ENCODE peak calls at places on chromosomes 16 and 17, in five cellular contexts. Z is H9, T is mesenchymal stem cell, E is H1, Q is trophoblast cell. A is an unnamed sample.

GRCh38 chr16:29806096-29806579 is at the start of gene MAZ:
- DNase-seq in T (no peak), Z (no peak), E (no peak), Q (no peak), A (no peak)

GRCh38 chr16:22684282-22685161 is 129.4 kb upstream of the HS3ST2 start:
- DNase-seq in T (no peak), Q (no peak), Z (no peak), E (no peak), A (no peak)

GRCh38 chr17:36532435-36532975 is 2.2 kb downstream of the MYO19 start:
- DNase-seq in T (no peak), Q (no peak), E (no peak), Z (no peak), A (no peak)

GRCh38 chr17:75227729-75228128 is 22.2 kb downstream of the NUP85 start:
- DNase-seq in T (no peak), Z (no peak), Q (no peak), E (no peak), A (no peak)

GRCh38 chr16:399278-400019 is 2.2 kb upstream of the DECR2 start:
- DNase-seq in Q (no peak), Z (no peak), T (no peak), E (no peak), A (no peak)

GRCh38 chr17:79790805-79791353 is 6.0 kb downstream of the CBX8 start:
- DNase-seq in Q (no peak), E (no peak), Z (no peak), T (no peak), A (no peak)

GRCh38 chr17:34647511-34647910 is 68.1 kb downstream of the TMEM132E start:
- DNase-seq in E (no peak), T (no peak), Q (no peak), Z (no peak), A (no peak)

GRCh38 chr16:48385272-48385953 is at the start of gene SIAH1:
- DNase-seq in Q (peak), E (peak), Z (peak), T (peak), A (peak)

GRCh38 chr16:86096850-86097249 is 197.9 kb downstream of the IRF8 start:
- DNase-seq in T (no peak), Z (no peak), Q (no peak), E (no peak), A (no peak)

GRCh38 chr17:82754297-82755208 is 2.7 kb downstream of the TBCD start:
- DNase-seq in Q (no peak), T (no peak), Z (peak), E (peak), A (peak)

GRCh38 chr17:78797213-78797612 is 15.1 kb upstream of the CYTH1 start:
- DNase-seq in T (no peak), E (no peak), Z (no peak), Q (no peak), A (no peak)

GRCh38 chr16:4081577-4082021 is 34.6 kb downstream of the ADCY9 start:
- DNase-seq in Q (no peak), Z (no peak), E (no peak), T (no peak), A (no peak)

GRCh38 chr17:21199311-21199710 is 14.7 kb downstream of the TMEM11 start:
- DNase-seq in E (peak), T (peak), Q (peak), Z (peak), A (no peak)

GRCh38 chr16:51596247-51596646 is 445.2 kb upstream of the SALL1 start:
- DNase-seq in E (no peak), Q (no peak), T (no peak), Z (no peak), A (no peak)

GRCh38 chr16:9351841-9352434 is 260.5 kb downstream of the HAPSTR1 start:
- DNase-seq in E (no peak), T (no peak), Q (no peak), Z (peak), A (no peak)
- H2BK12ac ChIP-seq in E (no peak), T (no peak), Q (no peak), Z (no peak), A (no peak)

DNA sequence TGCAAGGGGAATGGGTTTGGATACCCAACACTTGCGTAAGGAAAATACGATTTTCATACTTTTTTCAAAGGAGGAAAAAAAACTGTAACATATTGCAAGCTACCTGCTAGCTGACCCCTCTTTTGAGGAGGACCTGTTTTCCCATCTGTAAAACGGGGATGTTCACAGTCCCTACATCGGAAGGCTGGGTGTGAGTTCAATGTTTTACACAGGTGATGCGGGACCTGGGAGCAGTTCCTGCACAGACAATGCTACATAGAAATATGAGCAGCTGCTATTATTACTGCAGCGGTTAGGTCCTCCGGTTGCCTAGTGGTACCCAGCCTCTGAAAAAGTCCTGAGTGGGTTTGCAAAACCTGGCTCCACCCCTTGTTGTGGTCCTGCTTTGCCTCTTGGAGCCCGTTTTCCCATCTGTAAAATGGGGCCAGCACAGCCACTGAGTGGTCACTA is 3.5 kb downstream of the SOCS1 start:
- DNase-seq in Q (no peak), T (no peak), Z (no peak), E (no peak), A (no peak)
- H2BK5ac ChIP-seq in Q (no peak), T (no peak), Z (no peak), E (no peak), A (no peak)

GRCh38 chr17:13918247-13918646 is 151.1 kb upstream of the COX10 start:
- DNase-seq in E (no peak), Q (no peak), T (no peak), Z (no peak), A (no peak)
- H2BK12ac ChIP-seq in E (no peak), Q (no peak), T (no peak), Z (no peak), A (no peak)

GRCh38 chr16:84761448-84762368 is 58.1 kb upstream of the CRISPLD2 start:
- DNase-seq in Z (no peak), Q (no peak), E (no peak), T (peak), A (no peak)
- H2BK5ac ChIP-seq in Z (no peak), Q (no peak), E (no peak), T (no peak), A (no peak)

DNA sequence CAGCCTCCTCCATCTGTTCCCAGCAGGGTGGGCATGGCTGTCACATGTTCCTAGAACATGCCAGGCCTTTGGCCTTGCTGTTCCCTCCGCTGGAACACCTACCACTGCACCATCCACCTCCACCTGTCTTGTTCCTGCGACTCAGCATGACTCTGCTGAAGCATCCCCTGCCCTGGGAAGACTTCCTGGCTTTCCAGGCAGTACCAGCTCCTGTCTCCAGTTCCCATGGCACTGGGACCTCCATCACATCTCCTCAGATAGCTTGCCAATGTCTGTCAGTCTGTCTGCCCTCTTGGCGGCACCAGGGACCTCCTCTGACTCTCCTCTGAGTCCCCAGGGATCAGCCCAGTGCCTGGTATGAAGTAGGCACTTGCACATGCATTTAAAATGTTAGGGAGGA is 15.7 kb downstream of the PDP2 start:
- DNase-seq in Z (no peak), E (no peak), T (no peak), Q (no peak), A (no peak)
- H2BK12ac ChIP-seq in Z (no peak), E (no peak), T (peak), Q (no peak), A (no peak)

DNA sequence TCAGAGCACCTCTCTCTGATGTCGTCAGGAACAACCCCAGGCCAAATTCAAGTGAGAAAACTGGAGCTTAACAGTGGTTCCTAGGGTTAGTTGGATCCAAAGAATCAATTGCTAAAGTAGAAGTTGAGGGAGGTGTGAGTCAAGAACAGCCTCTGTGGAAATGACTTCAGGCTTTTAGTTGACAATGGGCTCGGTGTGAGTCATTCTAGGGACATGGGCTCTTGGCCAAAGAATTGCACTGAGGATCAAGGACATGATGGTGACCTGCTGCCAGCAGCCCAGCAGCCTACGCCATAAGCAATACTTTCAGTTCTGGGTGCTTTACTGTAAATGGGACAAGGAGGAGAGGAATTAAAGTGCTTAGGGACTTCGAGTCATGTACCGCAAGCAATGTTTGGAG is 32.1 kb upstream of the SMURF2 start:
- DNase-seq in Q (peak), T (peak), E (no peak), Z (no peak), A (no peak)
- H2BK5ac ChIP-seq in Q (no peak), T (no peak), E (no peak), Z (no peak), A (no peak)

DNA sequence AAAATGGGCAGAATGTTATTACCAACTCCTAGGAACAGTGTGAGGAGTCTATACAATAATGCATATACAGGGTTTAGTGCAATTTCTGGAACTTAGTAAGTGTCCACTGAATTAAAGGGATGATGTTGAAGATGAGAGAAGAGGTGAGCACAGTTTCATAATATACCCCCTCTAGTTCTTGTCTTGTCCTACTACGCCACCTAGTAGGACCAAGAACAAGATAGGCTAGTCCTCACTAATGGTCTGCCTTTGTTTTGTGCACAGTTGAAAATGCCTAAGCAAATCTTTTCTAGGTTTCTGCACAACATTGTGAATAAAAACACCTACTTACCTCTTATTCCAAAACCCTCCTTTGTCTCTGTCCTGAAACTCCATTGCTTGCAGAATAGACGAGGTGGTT is 670.2 kb downstream of the CDH8 start:
- DNase-seq in Q (no peak), T (no peak), Z (no peak), E (no peak), A (no peak)
- H2BK12ac ChIP-seq in Q (no peak), T (no peak), Z (no peak), E (no peak), A (no peak)

GRCh38 chr17:2085648-2085949 is 30.7 kb downstream of the HIC1 start:
- DNase-seq in Z (no peak), Q (no peak), E (no peak), T (peak), A (no peak)

GRCh38 chr17:2083613-2084128 is 28.8 kb downstream of the HIC1 start:
- DNase-seq in Z (no peak), Q (peak), T (peak), E (no peak), A (no peak)

GRCh38 chr17:2086306-2086705 is 31.4 kb downstream of the HIC1 start:
- DNase-seq in Q (no peak), E (no peak), T (no peak), Z (no peak), A (no peak)

GRCh38 chr17:2084129-2084765 is 29.3 kb downstream of the HIC1 start:
- DNase-seq in Z (no peak), Q (peak), T (peak), E (no peak), A (no peak)

DNA sequence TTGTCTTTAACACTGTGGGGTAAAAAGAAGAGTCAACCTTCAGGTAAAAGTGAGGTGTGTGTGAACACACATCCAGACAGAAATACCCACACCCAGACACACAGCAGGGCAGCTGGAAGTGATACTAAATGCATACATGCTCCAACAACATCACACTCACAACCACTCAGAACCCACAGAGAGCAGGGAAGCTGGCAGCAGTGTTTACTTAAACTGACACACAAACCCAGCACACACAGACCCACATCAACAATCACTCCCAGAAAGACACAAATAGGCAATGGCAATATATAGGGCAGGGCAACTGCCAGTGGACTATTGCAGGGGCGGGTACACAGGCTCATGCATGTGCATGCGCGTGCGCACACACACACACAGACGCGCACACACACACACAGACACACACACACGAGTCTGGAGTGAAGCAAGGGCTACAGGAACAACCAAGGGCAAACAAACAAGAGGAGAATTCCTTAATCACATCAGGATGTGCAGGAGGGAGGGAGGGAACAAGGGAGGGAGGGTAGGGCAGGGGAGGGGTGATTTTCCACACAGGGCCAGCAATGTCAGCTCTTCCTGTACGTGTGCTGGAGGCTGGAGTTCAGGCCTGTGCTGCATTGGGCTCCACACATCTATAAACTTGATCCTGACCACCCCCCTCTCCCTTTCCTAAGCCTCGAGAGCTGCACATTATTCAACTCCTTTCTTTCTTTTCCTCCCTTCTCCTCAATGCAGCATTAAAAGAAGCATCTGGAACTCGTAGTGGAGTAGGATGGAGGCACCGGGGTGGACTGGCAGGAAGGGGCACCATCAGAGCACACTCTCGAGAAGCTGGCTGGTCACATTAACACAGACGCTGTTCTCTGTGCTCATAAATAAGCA is 30.1 kb downstream of the HIC1 start:
- DNase-seq in E (no peak), Z (peak), Q (peak), T (peak), A (no peak)
- H2BK5ac ChIP-seq in E (peak), Z (no peak), Q (peak), T (no peak), A (no peak)

GRCh38 chr16:57653936-57654335 is 14.2 kb upstream of the ADGRG3 start:
- DNase-seq in Z (no peak), E (no peak), T (no peak), Q (peak), A (no peak)
- H2BK12ac ChIP-seq in Z (no peak), E (peak), T (no peak), Q (no peak), A (peak)

GRCh38 chr17:70913086-70913485 is 743.8 kb downstream of the KCNJ2 start:
- DNase-seq in E (no peak), T (no peak), Q (no peak), Z (no peak), A (no peak)
- H2BK5ac ChIP-seq in E (no peak), T (no peak), Q (no peak), Z (no peak), A (no peak)

A was measured in neuronal stem cell.